ENCODE peak calls at places on chromosomes 3 and 15, in nine cellular contexts. Q is caudate nucleus, O is RCC 7860, N is hippocampal formation, B is nephron progenitor cell, D is cardiac muscle cell, K is iris pigment epithelial cell, M is osteoblast, C is H9. W is an unnamed sample.

GRCh38 chr3:129448187-129448895 is 8.3 kb downstream of the IFT122 start:
- DNase-seq in Q (no peak), O (no peak), N (no peak), B (no peak), D (no peak), K (no peak), M (no peak), C (peak; percentile 41), W (no peak)

GRCh38 chr3:30286007-30286669 is 320.3 kb upstream of the TGFBR2 start:
- DNase-seq in Q (peak; percentile 53), O (peak; percentile 76), N (peak; percentile 55), B (no peak), D (peak; percentile 99), K (peak; percentile 99), M (peak; percentile 58), C (no peak), W (peak; percentile 48)

GRCh38 chr3:10505791-10506585 is 602 bp upstream of the ATP2B2 start:
- DNase-seq in Q (no peak), O (no peak), N (no peak), B (no peak), D (peak; percentile 8), K (no peak), M (no peak), C (no peak), W (no peak)

GRCh38 chr3:29186131-29186599 is 94.7 kb upstream of the RBMS3 start:
- DNase-seq in Q (no peak), O (peak; percentile 100), N (no peak), B (no peak), D (peak; percentile 89), K (peak; percentile 97), M (no peak), C (no peak), W (no peak)

GRCh38 chr3:197374951-197375560 is 76.6 kb upstream of the DLG1 start:
- DNase-seq in Q (no peak), O (no peak), N (no peak), B (no peak), D (no peak), K (no peak), M (peak; percentile 76), C (no peak), W (no peak)

GRCh38 chr15:75054172-75054897 is 30.9 kb downstream of the PPCDC start:
- DNase-seq in Q (no peak), O (no peak), N (peak; percentile 19), B (no peak), D (peak; percentile 58), K (no peak), M (no peak), C (no peak), W (no peak)

GRCh38 chr3:62875103-62876002 is at the start of gene CADPS:
- DNase-seq in Q (peak; percentile 63), O (no peak), N (peak; percentile 27), B (peak; percentile 39), D (no peak), K (no peak), M (peak; percentile 46), C (peak; percentile 60), W (peak; percentile 62)

GRCh38 chr15:81418891-81419290 is 44.9 kb upstream of the TMC3 start:
- DNase-seq in Q (no peak), O (no peak), N (no peak), B (no peak), D (no peak), K (no peak), M (no peak), C (no peak), W (no peak)

GRCh38 chr3:114745322-114746240 is 401.5 kb downstream of the ZBTB20 start:
- DNase-seq in Q (no peak), O (peak; percentile 90), N (no peak), B (no peak), D (peak; percentile 67), K (peak; percentile 56), M (peak; percentile 81), C (no peak), W (no peak)

GRCh38 chr3:17905996-17906395 is 163.6 kb upstream of the TBC1D5 start:
- DNase-seq in Q (no peak), O (no peak), N (peak; percentile 12), B (no peak), D (no peak), K (no peak), M (no peak), C (no peak), W (no peak)

GRCh38 chr3:42686832-42687650 is 1.7 kb downstream of the KLHL40 start:
- DNase-seq in Q (no peak), O (no peak), N (no peak), B (no peak), D (no peak), K (no peak), M (peak; percentile 81), C (no peak), W (no peak)

GRCh38 chr3:17469520-17469919 is 272.9 kb downstream of the TBC1D5 start:
- DNase-seq in Q (no peak), O (no peak), N (no peak), B (no peak), D (no peak), K (no peak), M (no peak), C (no peak), W (no peak)

GRCh38 chr15:90132437-90132836 is 30.2 kb upstream of the IDH2 start:
- DNase-seq in Q (no peak), O (no peak), N (no peak), B (no peak), D (no peak), K (no peak), M (no peak), C (no peak), W (no peak)

GRCh38 chr3:195094211-195094921 is 176.6 kb downstream of the XXYLT1 start:
- DNase-seq in Q (no peak), O (peak; percentile 7), N (no peak), B (no peak), D (no peak), K (no peak), M (peak; percentile 26), C (no peak), W (no peak)

W was measured in occipital lobe.